ENCODE peak calls at places on chromosomes 1 and 21, in eight cellular contexts. P is heart right ventricle; H is CD8-positive, alpha-beta memory T cell; T is transverse colon; A is CD4-positive, CD25-positive, alpha-beta regulatory T cell; S is OCI-LY7; F is PC-9; G is gastrocnemius medialis. X is an unnamed sample.
A peak's percentile ranks its signal among the peaks of the same experiment; 100 is the strongest.

GRCh38 chr1:212229654-212230053 is 55.6 kb upstream of the PPP2R5A start:
- DNase-seq in P (no peak), H (no peak), T (no peak), A (no peak), S (no peak), F (no peak), G (no peak), X (no peak)

GRCh38 chr1:155173478-155174333 is at the start of gene TRIM46:
- DNase-seq in P (no peak), H (peak; percentile 52), T (peak; percentile 42), A (peak; percentile 59), S (peak; percentile 72), F (no peak), G (no peak), X (peak; percentile 55)

GRCh38 chr21:44078411-44078981 is 28.7 kb upstream of the PWP2 start:
- DNase-seq in P (no peak), H (no peak), T (no peak), A (no peak), S (no peak), F (no peak), G (no peak), X (peak; percentile 58)

GRCh38 chr1:9234223-9235122 is at the start of gene H6PD:
- DNase-seq in P (peak; percentile 91), H (peak; percentile 82), T (peak; percentile 90), A (peak; percentile 72), S (peak; percentile 89), F (peak; percentile 43), G (peak; percentile 76), X (peak; percentile 85)

GRCh38 chr21:43609501-43610340 is 49.6 kb downstream of the HSF2BP start:
- DNase-seq in P (no peak), H (no peak), T (peak; percentile 71), A (no peak), S (no peak), F (peak; percentile 79), G (no peak), X (no peak)

GRCh38 chr1:41773144-41773571 is 145.6 kb downstream of the HIVEP3 start:
- DNase-seq in P (no peak), H (no peak), T (no peak), A (no peak), S (no peak), F (peak; percentile 87), G (peak; percentile 49), X (no peak)

GRCh38 chr1:231639819-231640218 is 13.2 kb downstream of the DISC1 start:
- DNase-seq in P (no peak), H (no peak), T (no peak), A (no peak), S (no peak), F (no peak), G (no peak), X (no peak)

GRCh38 chr1:20358761-20359263 is 68.1 kb downstream of the VWA5B1 start:
- DNase-seq in P (peak; percentile 76), H (no peak), T (peak; percentile 78), A (no peak), S (no peak), F (peak; percentile 83), G (peak; percentile 77), X (no peak)

GRCh38 chr1:235417101-235417697 is 50.0 kb downstream of the TBCE start:
- DNase-seq in P (no peak), H (peak; percentile 49), T (peak; percentile 63), A (peak; percentile 36), S (peak; percentile 59), F (peak; percentile 65), G (peak; percentile 19), X (peak; percentile 64)

GRCh38 chr1:47785561-47786271 is 211.5 kb downstream of the TRABD2B start:
- DNase-seq in P (peak; percentile 45), H (no peak), T (no peak), A (no peak), S (no peak), F (no peak), G (peak; percentile 40), X (no peak)

GRCh38 chr1:91827094-91828006 is 58.6 kb downstream of the TGFBR3 start:
- DNase-seq in P (peak; percentile 49), H (no peak), T (peak; percentile 80), A (no peak), S (no peak), F (no peak), G (no peak), X (peak; percentile 29)

GRCh38 chr21:45364464-45365185 is 40.3 kb upstream of the COL18A1 start:
- DNase-seq in P (no peak), H (no peak), T (no peak), A (no peak), S (no peak), F (no peak), G (no peak), X (no peak)

GRCh38 chr1:157984469-157984868 is 9.0 kb upstream of the KIRREL1 start:
- DNase-seq in P (no peak), H (no peak), T (no peak), A (no peak), S (no peak), F (no peak), G (no peak), X (no peak)

GRCh38 chr1:3774503-3775247 is 2.1 kb downstream of the SMIM1 start:
- DNase-seq in P (no peak), H (no peak), T (no peak), A (no peak), S (no peak), F (no peak), G (no peak), X (no peak)

GRCh38 chr1:85654066-85654782 is 54.0 kb downstream of the ZNHIT6 start:
- DNase-seq in P (no peak), H (no peak), T (no peak), A (no peak), S (no peak), F (peak; percentile 34), G (no peak), X (no peak)

GRCh38 chr1:67393737-67394136 is 36.5 kb downstream of the SERBP1 start:
- DNase-seq in P (no peak), H (no peak), T (no peak), A (no peak), S (no peak), F (no peak), G (no peak), X (no peak)

GRCh38 chr1:66247415-66248208 is 286.3 kb upstream of the SGIP1 start:
- DNase-seq in P (no peak), H (no peak), T (no peak), A (no peak), S (no peak), F (no peak), G (no peak), X (peak; percentile 38)

GRCh38 chr21:44927587-44928461 is 7.1 kb upstream of the ITGB2 start:
- DNase-seq in P (peak; percentile 57), H (peak; percentile 84), T (peak; percentile 54), A (peak; percentile 71), S (peak; percentile 73), F (peak; percentile 95), G (no peak), X (peak; percentile 81)

GRCh38 chr1:26225033-26225831 is 8.8 kb upstream of the CEP85 start:
- DNase-seq in P (peak; percentile 76), H (peak; percentile 16), T (peak; percentile 78), A (peak; percentile 40), S (no peak), F (no peak), G (peak; percentile 27), X (peak; percentile 14)

GRCh38 chr1:27598902-27599528 is 4.9 kb downstream of the AHDC1 start:
- DNase-seq in P (peak; percentile 65), H (no peak), T (peak; percentile 48), A (no peak), S (peak; percentile 45), F (no peak), G (no peak), X (no peak)

GRCh38 chr1:27599605-27600499 is 4.1 kb downstream of the AHDC1 start:
- DNase-seq in P (no peak), H (no peak), T (no peak), A (no peak), S (no peak), F (no peak), G (no peak), X (no peak)

GRCh38 chr1:27601321-27601770 is 2.6 kb downstream of the AHDC1 start:
- DNase-seq in P (no peak), H (no peak), T (no peak), A (no peak), S (no peak), F (no peak), G (no peak), X (no peak)

GRCh38 chr1:27601771-27602509 is 2.0 kb downstream of the AHDC1 start:
- DNase-seq in P (peak; percentile 60), H (no peak), T (peak; percentile 53), A (no peak), S (no peak), F (no peak), G (peak; percentile 31), X (no peak)

GRCh38 chr1:27600500-27601175 is 3.3 kb downstream of the AHDC1 start:
- DNase-seq in P (no peak), H (no peak), T (no peak), A (no peak), S (peak; percentile 62), F (no peak), G (no peak), X (no peak)
- H3K4me3 ChIP-seq in P (peak overlapping the region; percentile 100), H (no peak overlapping the region), T (no peak overlapping the region), A (no peak overlapping the region), S (peak overlapping the region; percentile 78), F (no peak overlapping the region), G (no peak overlapping the region), X (no peak overlapping the region)

GRCh38 chr1:184497962-184498723 is 111.3 kb downstream of the C1orf21 start:
- DNase-seq in P (no peak), H (no peak), T (no peak), A (no peak), S (no peak), F (no peak), G (no peak), X (no peak)
- H3K9me3 ChIP-seq in P (no peaks in the 10 kb centered on the region), H (no peaks in the 10 kb centered on the region), T (no peaks in the 10 kb centered on the region), A (no peaks in the 10 kb centered on the region), S (no peaks in the 10 kb centered on the region), F (no peaks in the 10 kb centered on the region), G (no peaks in the 10 kb centered on the region), X (no peaks in the 10 kb centered on the region)

DNA sequence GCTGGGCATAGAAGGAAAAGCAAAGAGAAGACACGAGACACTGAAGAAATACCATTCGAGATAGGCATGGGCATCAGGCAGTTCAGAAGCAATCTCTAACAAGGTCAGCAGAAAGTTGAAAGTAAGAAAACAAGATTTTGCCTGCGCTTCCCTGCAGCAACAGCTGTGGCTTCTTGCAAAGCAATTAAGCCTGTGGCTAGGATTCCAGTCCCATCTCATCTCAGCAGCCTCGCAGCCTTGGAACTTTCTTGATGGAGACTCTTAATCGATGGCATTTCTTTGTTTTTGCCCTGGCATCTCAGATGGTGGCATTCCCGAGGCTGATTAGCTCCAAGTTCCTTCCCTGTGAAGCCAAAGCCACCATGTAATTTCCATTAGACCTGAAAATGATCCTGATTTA is 64.6 kb upstream of the SPAG17 start:
- DNase-seq in P (no peak), H (no peak), T (no peak), A (no peak), S (no peak), F (no peak), G (no peak), X (no peak)
- H3K4me1 ChIP-seq in P (no peaks in the 10 kb centered on the region), H (no peaks in the 10 kb centered on the region), T (no peaks in the 10 kb centered on the region), A (no peaks in the 10 kb centered on the region), S (no peaks in the 10 kb centered on the region), F (no peaks in the 10 kb centered on the region), G (peaks cover 11% of the 10 kb centered on the region), X (no peaks in the 10 kb centered on the region)

DNA sequence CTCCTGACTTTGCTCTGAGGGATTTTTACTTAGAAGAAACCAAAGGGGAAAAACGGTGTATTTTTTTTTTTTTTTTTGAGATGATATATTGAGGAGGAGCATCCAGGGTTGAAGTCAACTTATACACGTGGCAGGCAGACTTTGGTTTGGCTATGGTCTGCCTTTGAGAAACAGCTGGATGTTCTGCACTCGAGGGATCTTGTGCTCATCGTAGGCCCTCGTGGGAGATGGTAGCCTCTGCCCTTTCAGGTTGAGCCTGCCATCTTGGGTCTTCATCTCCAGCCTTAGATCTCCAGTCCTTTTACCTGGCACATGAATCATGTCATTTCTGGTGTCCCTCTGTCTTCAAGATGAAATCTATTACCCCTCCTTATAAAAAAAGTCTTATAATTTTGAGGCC is 67.1 kb upstream of the UBE2U start:
- DNase-seq in P (no peak), H (no peak), T (no peak), A (no peak), S (no peak), F (no peak), G (no peak), X (no peak)
- H3K4me3 ChIP-seq in P (no peak overlapping the region), H (no peak overlapping the region), T (no peak overlapping the region), A (no peak overlapping the region), S (no peak overlapping the region), F (no peak overlapping the region), G (no peak overlapping the region), X (no peak overlapping the region)